ENCODE peak calls at places on chromosomes 6 and 20, in four cellular contexts. One of them, this sample, is unnamed.

GRCh38 chr6:52143551-52143950 is 42.6 kb upstream of the IL17A start:
- DNase-seq in WTC11: no peak
- DNase-seq in fibroblast of the conjunctiva: no peak
- DNase-seq in activated CD4-positive, alpha-beta T cell treated with anti-CD3 and anti-CD28 coated beads, Interleukin-2, amount 50 U/mL, for 24 hours: no peak
- DNase-seq in this sample: no peak

GRCh38 chr20:4234128-4234527 is 218.8 kb upstream of the RNF24 start:
- DNase-seq in activated CD4-positive, alpha-beta T cell treated with anti-CD3 and anti-CD28 coated beads, Interleukin-2, amount 50 U/mL, for 24 hours: no peak
- DNase-seq in WTC11: no peak
- DNase-seq in fibroblast of the conjunctiva: peak; percentile 69
- DNase-seq in this sample: no peak

GRCh38 chr6:112017169-112017568 is 36.7 kb upstream of the CCN6 start:
- DNase-seq in fibroblast of the conjunctiva: no peak
- DNase-seq in WTC11: no peak
- DNase-seq in activated CD4-positive, alpha-beta T cell treated with anti-CD3 and anti-CD28 coated beads, Interleukin-2, amount 50 U/mL, for 24 hours: no peak
- DNase-seq in this sample: peak; percentile 28

GRCh38 chr6:88164061-88164460 is 2.1 kb downstream of the CNR1 start:
- DNase-seq in fibroblast of the conjunctiva: no peak
- DNase-seq in activated CD4-positive, alpha-beta T cell treated with anti-CD3 and anti-CD28 coated beads, Interleukin-2, amount 50 U/mL, for 24 hours: no peak
- DNase-seq in WTC11: no peak
- DNase-seq in this sample: no peak

GRCh38 chr20:58146761-58147160 is 81.7 kb downstream of the ANKRD60 start:
- DNase-seq in WTC11: no peak
- DNase-seq in fibroblast of the conjunctiva: no peak
- DNase-seq in activated CD4-positive, alpha-beta T cell treated with anti-CD3 and anti-CD28 coated beads, Interleukin-2, amount 50 U/mL, for 24 hours: no peak
- DNase-seq in this sample: no peak

GRCh38 chr6:13486679-13487121 is 700 bp downstream of the GFOD1 start:
- DNase-seq in activated CD4-positive, alpha-beta T cell treated with anti-CD3 and anti-CD28 coated beads, Interleukin-2, amount 50 U/mL, for 24 hours: peak; percentile 39
- DNase-seq in WTC11: peak; percentile 62
- DNase-seq in fibroblast of the conjunctiva: no peak
- DNase-seq in this sample: no peak

GRCh38 chr6:43671801-43672690 is 15.5 kb downstream of the MRPS18A start:
- DNase-seq in WTC11: no peak
- DNase-seq in fibroblast of the conjunctiva: no peak
- DNase-seq in activated CD4-positive, alpha-beta T cell treated with anti-CD3 and anti-CD28 coated beads, Interleukin-2, amount 50 U/mL, for 24 hours: no peak
- DNase-seq in this sample: no peak

GRCh38 chr6:83770910-83771309 is 62.0 kb upstream of the SNAP91 start:
- DNase-seq in fibroblast of the conjunctiva: no peak
- DNase-seq in WTC11: no peak
- DNase-seq in activated CD4-positive, alpha-beta T cell treated with anti-CD3 and anti-CD28 coated beads, Interleukin-2, amount 50 U/mL, for 24 hours: no peak
- DNase-seq in this sample: no peak

GRCh38 chr20:23570178-23570577 is 1.9 kb upstream of the CST9L start:
- DNase-seq in WTC11: no peak
- DNase-seq in fibroblast of the conjunctiva: no peak
- DNase-seq in activated CD4-positive, alpha-beta T cell treated with anti-CD3 and anti-CD28 coated beads, Interleukin-2, amount 50 U/mL, for 24 hours: no peak
- DNase-seq in this sample: no peak

GRCh38 chr20:61520761-61521460 is 268.9 kb downstream of the CDH4 start:
- DNase-seq in fibroblast of the conjunctiva: peak; percentile 45
- DNase-seq in WTC11: no peak
- DNase-seq in activated CD4-positive, alpha-beta T cell treated with anti-CD3 and anti-CD28 coated beads, Interleukin-2, amount 50 U/mL, for 24 hours: no peak
- DNase-seq in this sample: no peak

GRCh38 chr6:99521557-99522286 is 6.5 kb upstream of the USP45 start:
- DNase-seq in WTC11: peak; percentile 13
- DNase-seq in activated CD4-positive, alpha-beta T cell treated with anti-CD3 and anti-CD28 coated beads, Interleukin-2, amount 50 U/mL, for 24 hours: no peak
- DNase-seq in fibroblast of the conjunctiva: peak; percentile 56
- DNase-seq in this sample: no peak

GRCh38 chr6:28742668-28743270 is 181.0 kb downstream of the TRIM27 start:
- DNase-seq in fibroblast of the conjunctiva: peak; percentile 51
- DNase-seq in activated CD4-positive, alpha-beta T cell treated with anti-CD3 and anti-CD28 coated beads, Interleukin-2, amount 50 U/mL, for 24 hours: no peak
- DNase-seq in WTC11: peak; percentile 85
- DNase-seq in this sample: no peak

GRCh38 chr6:12265795-12266194 is 24.4 kb upstream of the EDN1 start:
- DNase-seq in fibroblast of the conjunctiva: no peak
- DNase-seq in activated CD4-positive, alpha-beta T cell treated with anti-CD3 and anti-CD28 coated beads, Interleukin-2, amount 50 U/mL, for 24 hours: no peak
- DNase-seq in WTC11: no peak
- DNase-seq in this sample: no peak

GRCh38 chr20:5919634-5920544 is 30.4 kb downstream of the TRMT6 start:
- DNase-seq in activated CD4-positive, alpha-beta T cell treated with anti-CD3 and anti-CD28 coated beads, Interleukin-2, amount 50 U/mL, for 24 hours: no peak
- DNase-seq in fibroblast of the conjunctiva: no peak
- DNase-seq in WTC11: no peak
- DNase-seq in this sample: no peak

GRCh38 chr20:63148696-63149095 is 67.2 kb downstream of the YTHDF1 start:
- DNase-seq in activated CD4-positive, alpha-beta T cell treated with anti-CD3 and anti-CD28 coated beads, Interleukin-2, amount 50 U/mL, for 24 hours: no peak
- DNase-seq in WTC11: no peak
- DNase-seq in fibroblast of the conjunctiva: no peak
- DNase-seq in this sample: no peak

GRCh38 chr20:63968928-63969760 is 586 bp downstream of the ZNF512B start:
- DNase-seq in fibroblast of the conjunctiva: no peak
- DNase-seq in activated CD4-positive, alpha-beta T cell treated with anti-CD3 and anti-CD28 coated beads, Interleukin-2, amount 50 U/mL, for 24 hours: no peak
- DNase-seq in WTC11: no peak
- DNase-seq in this sample: no peak